ENCODE peak calls at places on chromosomes 12 and 14, in five cellular contexts. One of them, this sample, is unnamed.

GRCh38 chr14:92475037-92475436 is 38.5 kb upstream of the RIN3 start:
- DNase-seq in upper lobe of left lung: no peak
- DNase-seq in breast epithelium: no peak
- DNase-seq in sigmoid colon: no peak
- DNase-seq in GM23338: no peak
- DNase-seq in this sample: no peak

GRCh38 chr14:24067133-24068082 is 4.0 kb upstream of the CPNE6 start:
- DNase-seq in sigmoid colon: peak; percentile 40
- DNase-seq in breast epithelium: no peak
- DNase-seq in upper lobe of left lung: no peak
- DNase-seq in GM23338: no peak
- DNase-seq in this sample: no peak

GRCh38 chr12:131962069-131962468 is 12.3 kb downstream of the EP400 start:
- DNase-seq in breast epithelium: no peak
- DNase-seq in sigmoid colon: no peak
- DNase-seq in GM23338: no peak
- DNase-seq in upper lobe of left lung: no peak
- DNase-seq in this sample: no peak

GRCh38 chr12:131437706-131438210 is 273.1 kb upstream of the SFSWAP start:
- DNase-seq in breast epithelium: no peak
- DNase-seq in sigmoid colon: no peak
- DNase-seq in GM23338: no peak
- DNase-seq in upper lobe of left lung: no peak
- DNase-seq in this sample: no peak

GRCh38 chr12:51763743-51764142 is 84.8 kb downstream of the FIGNL2 start:
- DNase-seq in breast epithelium: no peak
- DNase-seq in sigmoid colon: no peak
- DNase-seq in upper lobe of left lung: no peak
- DNase-seq in GM23338: no peak
- DNase-seq in this sample: no peak

GRCh38 chr12:41419151-41419893 is 231.2 kb downstream of the PDZRN4 start:
- DNase-seq in upper lobe of left lung: no peak
- DNase-seq in breast epithelium: no peak
- DNase-seq in sigmoid colon: no peak
- DNase-seq in GM23338: no peak
- DNase-seq in this sample: no peak

GRCh38 chr12:100345020-100345767 is 11.7 kb upstream of the SLC17A8 start:
- DNase-seq in GM23338: no peak
- DNase-seq in sigmoid colon: no peak
- DNase-seq in breast epithelium: no peak
- DNase-seq in upper lobe of left lung: no peak
- DNase-seq in this sample: no peak

GRCh38 chr12:31835276-31835882 is 106.6 kb upstream of the AMN1 start:
- DNase-seq in breast epithelium: no peak
- DNase-seq in upper lobe of left lung: no peak
- DNase-seq in sigmoid colon: no peak
- DNase-seq in GM23338: no peak
- DNase-seq in this sample: no peak

GRCh38 chr12:57744194-57744776 is 554 bp upstream of the TSPAN31 start:
- DNase-seq in GM23338: no peak
- DNase-seq in sigmoid colon: peak; percentile 93
- DNase-seq in breast epithelium: peak; percentile 77
- DNase-seq in upper lobe of left lung: peak; percentile 75
- DNase-seq in this sample: peak; percentile 42

GRCh38 chr12:1803736-1804135 is 16.6 kb upstream of the LRTM2 start:
- DNase-seq in GM23338: no peak
- DNase-seq in upper lobe of left lung: no peak
- DNase-seq in sigmoid colon: no peak
- DNase-seq in breast epithelium: no peak
- DNase-seq in this sample: no peak

GRCh38 chr14:80577599-80577998 is 363.9 kb downstream of the CEP128 start:
- DNase-seq in GM23338: no peak
- DNase-seq in breast epithelium: no peak
- DNase-seq in sigmoid colon: no peak
- DNase-seq in upper lobe of left lung: no peak
- DNase-seq in this sample: no peak

GRCh38 chr12:131672311-131672940 is 38.5 kb upstream of the SFSWAP start:
- DNase-seq in breast epithelium: no peak
- DNase-seq in sigmoid colon: no peak
- DNase-seq in upper lobe of left lung: no peak
- DNase-seq in GM23338: no peak
- DNase-seq in this sample: no peak

GRCh38 chr12:111578276-111578970 is 20.7 kb downstream of the ATXN2 start:
- DNase-seq in GM23338: no peak
- DNase-seq in upper lobe of left lung: no peak
- DNase-seq in breast epithelium: no peak
- DNase-seq in sigmoid colon: no peak
- DNase-seq in this sample: no peak

GRCh38 chr12:2578191-2578590 is 216.6 kb upstream of the FKBP4 start:
- DNase-seq in sigmoid colon: no peak
- DNase-seq in breast epithelium: no peak
- DNase-seq in upper lobe of left lung: no peak
- DNase-seq in GM23338: no peak
- DNase-seq in this sample: no peak

GRCh38 chr12:27667540-27667939 is 28.7 kb upstream of the REP15 start:
- DNase-seq in GM23338: no peak
- DNase-seq in sigmoid colon: no peak
- DNase-seq in breast epithelium: no peak
- DNase-seq in upper lobe of left lung: no peak
- DNase-seq in this sample: no peak

GRCh38 chr12:23222801-23223200 is 597.8 kb downstream of the ETNK1 start:
- DNase-seq in GM23338: no peak
- DNase-seq in upper lobe of left lung: no peak
- DNase-seq in breast epithelium: no peak
- DNase-seq in sigmoid colon: no peak
- DNase-seq in this sample: no peak

GRCh38 chr12:99200711-99201384 is 446.7 kb upstream of the GARIN6 start:
- DNase-seq in GM23338: no peak
- DNase-seq in upper lobe of left lung: no peak
- DNase-seq in sigmoid colon: no peak
- DNase-seq in breast epithelium: no peak
- DNase-seq in this sample: no peak

GRCh38 chr14:61559641-61560201 is 135.6 kb upstream of the HIF1A start:
- DNase-seq in GM23338: peak; percentile 42
- DNase-seq in breast epithelium: no peak
- DNase-seq in sigmoid colon: no peak
- DNase-seq in upper lobe of left lung: no peak
- DNase-seq in this sample: no peak

GRCh38 chr14:41404121-41404520 is 202.6 kb upstream of the LRFN5 start:
- DNase-seq in GM23338: peak; percentile 10
- DNase-seq in sigmoid colon: no peak
- DNase-seq in upper lobe of left lung: no peak
- DNase-seq in breast epithelium: no peak
- DNase-seq in this sample: no peak

GRCh38 chr12:109016978-109017377 is 3.9 kb downstream of the SVOP start:
- DNase-seq in GM23338: no peak
- DNase-seq in sigmoid colon: no peak
- DNase-seq in breast epithelium: no peak
- DNase-seq in upper lobe of left lung: no peak
- DNase-seq in this sample: no peak

GRCh38 chr12:69578283-69578682 is 7.0 kb upstream of the CCT2 start:
- DNase-seq in sigmoid colon: no peak
- DNase-seq in upper lobe of left lung: no peak
- DNase-seq in GM23338: no peak
- DNase-seq in breast epithelium: no peak
- DNase-seq in this sample: no peak

GRCh38 chr12:13099066-13099909 is 4.2 kb downstream of the GSG1 start:
- DNase-seq in GM23338: no peak
- DNase-seq in upper lobe of left lung: no peak
- DNase-seq in breast epithelium: no peak
- DNase-seq in sigmoid colon: no peak
- DNase-seq in this sample: no peak

GRCh38 chr12:6968426-6968825 is 2.0 kb downstream of the PHB2 start:
- DNase-seq in breast epithelium: no peak
- DNase-seq in GM23338: no peak
- DNase-seq in upper lobe of left lung: no peak
- DNase-seq in sigmoid colon: no peak
- DNase-seq in this sample: no peak

GRCh38 chr12:6967548-6968100 is 2.8 kb downstream of the PHB2 start:
- DNase-seq in breast epithelium: no peak
- DNase-seq in sigmoid colon: no peak
- DNase-seq in upper lobe of left lung: no peak
- DNase-seq in GM23338: no peak
- DNase-seq in this sample: no peak

GRCh38 chr12:6966351-6966750 is 4.1 kb downstream of the PHB2 start:
- DNase-seq in sigmoid colon: no peak
- DNase-seq in GM23338: no peak
- DNase-seq in upper lobe of left lung: no peak
- DNase-seq in breast epithelium: no peak
- DNase-seq in this sample: no peak

GRCh38 chr12:6974180-6974579 is 3.5 kb downstream of the EMG1 start:
- DNase-seq in breast epithelium: no peak
- DNase-seq in upper lobe of left lung: no peak
- DNase-seq in GM23338: no peak
- DNase-seq in sigmoid colon: no peak
- DNase-seq in this sample: no peak

GRCh38 chr12:6970096-6970527 is 352 bp downstream of the PHB2 start:
- DNase-seq in GM23338: peak; percentile 61
- DNase-seq in breast epithelium: no peak
- DNase-seq in upper lobe of left lung: peak; percentile 91
- DNase-seq in sigmoid colon: no peak
- DNase-seq in this sample: no peak
- TF ChIP-seq POLR2AphosphoS5 in GM23338: no peak
- TF ChIP-seq POLR2AphosphoS5 in breast epithelium: no peak
- TF ChIP-seq POLR2AphosphoS5 in upper lobe of left lung: no peak
- TF ChIP-seq POLR2AphosphoS5 in sigmoid colon: no peak
- TF ChIP-seq POLR2AphosphoS5 in this sample: no peak

GRCh38 chr14:49959822-49960408 is 67.0 kb downstream of the ARF6 start:
- DNase-seq in upper lobe of left lung: no peak
- DNase-seq in sigmoid colon: no peak
- DNase-seq in GM23338: no peak
- DNase-seq in breast epithelium: no peak
- DNase-seq in this sample: no peak

GRCh38 chr14:49962616-49963015 is 69.7 kb downstream of the ARF6 start:
- DNase-seq in breast epithelium: peak; percentile 85
- DNase-seq in GM23338: no peak
- DNase-seq in upper lobe of left lung: no peak
- DNase-seq in sigmoid colon: no peak
- DNase-seq in this sample: peak; percentile 75

GRCh38 chr14:49961270-49962222 is 68.7 kb downstream of the ARF6 start:
- DNase-seq in sigmoid colon: no peak
- DNase-seq in breast epithelium: no peak
- DNase-seq in upper lobe of left lung: no peak
- DNase-seq in GM23338: no peak
- DNase-seq in this sample: peak; percentile 56

GRCh38 chr14:49957089-49957852 is 64.4 kb downstream of the ARF6 start:
- DNase-seq in breast epithelium: no peak
- DNase-seq in GM23338: no peak
- DNase-seq in sigmoid colon: no peak
- DNase-seq in upper lobe of left lung: no peak
- DNase-seq in this sample: no peak

GRCh38 chr14:49960453-49960852 is 67.6 kb downstream of the ARF6 start:
- DNase-seq in sigmoid colon: no peak
- DNase-seq in upper lobe of left lung: no peak
- DNase-seq in GM23338: no peak
- DNase-seq in breast epithelium: no peak
- DNase-seq in this sample: no peak
- H3K27ac ChIP-seq in sigmoid colon: no peak overlapping the region
- H3K27ac ChIP-seq in upper lobe of left lung: no peak overlapping the region
- H3K27ac ChIP-seq in GM23338: no peak overlapping the region
- H3K27ac ChIP-seq in breast epithelium: no peak overlapping the region
- H3K27ac ChIP-seq in this sample: peak overlapping the region; percentile 67

DNA sequence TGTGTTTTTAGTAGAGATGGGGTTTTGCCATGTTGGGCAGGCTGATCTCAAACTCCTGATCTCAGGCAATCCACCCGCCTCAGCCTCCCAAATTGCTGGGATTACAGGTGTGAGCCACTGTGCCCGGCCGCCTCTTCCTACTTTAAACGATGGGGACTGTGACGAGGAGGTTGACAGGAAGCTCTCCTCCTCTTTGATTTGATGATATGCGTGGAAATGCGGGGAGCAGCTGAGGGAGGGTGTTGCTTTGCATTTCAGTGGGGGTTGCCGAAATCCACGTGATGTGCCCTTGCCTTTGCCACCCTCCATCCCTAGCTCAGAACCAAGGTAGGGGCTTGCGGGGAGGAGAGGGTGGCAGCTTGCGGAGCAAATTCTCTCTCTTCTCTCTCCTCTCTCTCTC is 189.6 kb downstream of the AACS start:
- DNase-seq in GM23338: peak; percentile 18
- DNase-seq in sigmoid colon: no peak
- DNase-seq in breast epithelium: no peak
- DNase-seq in upper lobe of left lung: no peak
- DNase-seq in this sample: no peak
- TF ChIP-seq POLR2AphosphoS5 in GM23338: no peak
- TF ChIP-seq POLR2AphosphoS5 in sigmoid colon: no peak
- TF ChIP-seq POLR2AphosphoS5 in breast epithelium: no peak
- TF ChIP-seq POLR2AphosphoS5 in upper lobe of left lung: no peak
- TF ChIP-seq POLR2AphosphoS5 in this sample: no peak

GRCh38 chr12:97396989-97397388 is 65.6 kb upstream of the RMST start:
- DNase-seq in breast epithelium: no peak
- DNase-seq in upper lobe of left lung: no peak
- DNase-seq in sigmoid colon: no peak
- DNase-seq in GM23338: peak; percentile 74
- DNase-seq in this sample: no peak
- H3K27ac ChIP-seq in breast epithelium: no peak overlapping the region
- H3K27ac ChIP-seq in upper lobe of left lung: no peak overlapping the region
- H3K27ac ChIP-seq in sigmoid colon: no peak overlapping the region
- H3K27ac ChIP-seq in GM23338: peak overlapping the region; percentile 45
- H3K27ac ChIP-seq in this sample: no peak overlapping the region